ENCODE peak calls at places on chromosomes 5 and 9, in ten cellular contexts. A is AG10803; H is hypothalamus; N is M059J; E is thyroid gland; Z is activated T-cell treated with anti-CD3 and anti-CD28 coated beads for 1 hour; I is adipocyte; Q is iris pigment epithelial cell; O is choroid plexus epithelial cell; W is stimulated activated CD4-positive, alpha-beta T cell treated with anti-CD3 and anti-CD28 coated beads, Interleukin-15, amount 100 ng/mL, for 1 hour. K is an unnamed sample.

GRCh38 chr5:93057311-93057710 is 523.7 kb downstream of the NR2F1-AS1 start:
- DNase-seq in A (no peak), Z (no peak), O (no peak), H (no peak), N (no peak), Q (no peak), I (no peak), W (no peak), E (no peak), K (no peak)

GRCh38 chr5:161085081-161085480 is 233.1 kb upstream of the ATP10B start:
- DNase-seq in E (no peak), Q (peak; percentile 25), N (no peak), O (no peak), A (no peak), W (no peak), I (no peak), Z (no peak), H (no peak), K (no peak)

GRCh38 chr9:136545065-136545965 is 533 bp downstream of the NOTCH1 start:
- DNase-seq in O (no peak), E (peak; percentile 38), H (no peak), W (peak; percentile 62), Q (peak; percentile 36), A (no peak), Z (peak; percentile 30), N (no peak), I (peak; percentile 62), K (peak; percentile 33)

GRCh38 chr9:33445389-33445881 is 2.0 kb downstream of the AQP3 start:
- DNase-seq in N (no peak), W (no peak), E (peak; percentile 78), H (no peak), Z (no peak), A (no peak), I (no peak), Q (no peak), O (no peak), K (no peak)

GRCh38 chr5:150517272-150518152 is 9.6 kb downstream of the NDST1 start:
- DNase-seq in W (no peak), H (no peak), E (peak; percentile 79), A (peak; percentile 97), Q (peak; percentile 95), N (peak; percentile 95), I (peak; percentile 89), Z (no peak), O (peak; percentile 96), K (no peak)

GRCh38 chr9:119844431-119844830 is 475.2 kb upstream of the BRINP1 start:
- DNase-seq in A (no peak), H (no peak), N (no peak), O (no peak), W (no peak), Q (no peak), I (no peak), Z (no peak), E (no peak), K (no peak)

GRCh38 chr9:125747053-125747764 is at the start of gene PBX3:
- DNase-seq in A (peak; percentile 40), E (peak; percentile 62), W (peak; percentile 35), H (peak; percentile 40), Q (peak; percentile 38), Z (peak; percentile 33), N (peak; percentile 57), O (peak; percentile 38), I (peak; percentile 78), K (peak; percentile 42)

GRCh38 chr5:147190236-147190815 is 44.5 kb upstream of the STK32A start:
- DNase-seq in N (peak; percentile 30), H (no peak), Z (no peak), O (no peak), I (no peak), A (peak; percentile 53), E (no peak), Q (no peak), W (no peak), K (no peak)

GRCh38 chr5:32690153-32690552 is 21.0 kb upstream of the NPR3 start:
- DNase-seq in A (peak; percentile 8), W (no peak), Q (no peak), H (no peak), E (no peak), Z (no peak), O (peak; percentile 34), I (no peak), N (peak; percentile 39), K (no peak)

GRCh38 chr9:125484632-125485282 is 222.3 kb downstream of the MAPKAP1 start:
- DNase-seq in O (peak; percentile 81), H (no peak), A (peak; percentile 92), I (peak; percentile 44), E (no peak), Z (no peak), W (no peak), Q (peak; percentile 77), N (peak; percentile 87), K (no peak)

GRCh38 chr9:108544866-108545265 is 310.9 kb downstream of the ACTL7B start:
- DNase-seq in W (no peak), Z (no peak), H (no peak), E (no peak), Q (peak; percentile 14), A (peak; percentile 36), N (no peak), O (no peak), I (no peak), K (no peak)

GRCh38 chr9:22528485-22528884 is 81.9 kb downstream of the DMRTA1 start:
- DNase-seq in W (no peak), A (peak; percentile 42), H (peak; percentile 0), O (peak; percentile 7), E (no peak), I (peak; percentile 74), Z (no peak), Q (peak; percentile 1), N (peak; percentile 71), K (no peak)

GRCh38 chr9:33750307-33750838 is 45.0 kb upstream of the PRSS3 start:
- DNase-seq in Q (peak; percentile 25), A (peak; percentile 3), Z (no peak), E (peak; percentile 35), O (peak; percentile 23), W (no peak), N (peak; percentile 38), I (peak; percentile 58), H (no peak), K (no peak)

GRCh38 chr5:179613460-179614071 is 9.9 kb downstream of the HNRNPH1 start:
- DNase-seq in A (no peak), H (no peak), I (no peak), O (no peak), N (no peak), Z (no peak), Q (no peak), W (no peak), E (no peak), K (no peak)

GRCh38 chr5:81486711-81487110 is 92.8 kb upstream of the ACOT12 start:
- DNase-seq in H (no peak), E (no peak), N (peak; percentile 4), Z (no peak), Q (peak; percentile 1), W (no peak), O (peak; percentile 6), A (no peak), I (peak; percentile 11), K (no peak)

GRCh38 chr5:19975795-19976194 is 12.2 kb downstream of the CDH18 start:
- DNase-seq in N (peak; percentile 12), Q (no peak), A (no peak), Z (no peak), H (no peak), W (no peak), E (no peak), I (no peak), O (no peak), K (no peak)

GRCh38 chr5:6436715-6437340 is 11.8 kb upstream of the UBE2QL1 start:
- DNase-seq in O (peak; percentile 25), W (no peak), Z (no peak), N (peak; percentile 36), Q (peak; percentile 20), E (no peak), I (no peak), A (peak; percentile 8), H (no peak), K (no peak)

K was measured in T follicular helper cell.